ENCODE peak calls at places on chromosomes 6 and 20, in ten cellular contexts. One of them, this sample, is unnamed.

GRCh38 chr6:148596886-148597455 is 149.9 kb upstream of the UST start:
- DNase-seq in lower leg skin: no peak
- DNase-seq in Caco-2: no peak
- DNase-seq in brain microvascular endothelial cell: no peak
- DNase-seq in heart left ventricle: no peak
- DNase-seq in fibroblast of lung: peak
- DNase-seq in RWPE1: no peak
- DNase-seq in dorsolateral prefrontal cortex: no peak
- DNase-seq in mesothelial cell of epicardium: no peak
- DNase-seq in GM23338: no peak
- DNase-seq in this sample: no peak

GRCh38 chr6:113936093-113936934 is 34.6 kb downstream of the HDAC2 start:
- DNase-seq in lower leg skin: no peak
- DNase-seq in Caco-2: no peak
- DNase-seq in RWPE1: peak
- DNase-seq in heart left ventricle: no peak
- DNase-seq in GM23338: peak
- DNase-seq in mesothelial cell of epicardium: no peak
- DNase-seq in dorsolateral prefrontal cortex: no peak
- DNase-seq in fibroblast of lung: peak
- DNase-seq in brain microvascular endothelial cell: peak
- DNase-seq in this sample: no peak

GRCh38 chr6:56293756-56294155 is 46.4 kb upstream of the COL21A1 start:
- DNase-seq in lower leg skin: no peak
- DNase-seq in brain microvascular endothelial cell: no peak
- DNase-seq in GM23338: no peak
- DNase-seq in heart left ventricle: no peak
- DNase-seq in dorsolateral prefrontal cortex: no peak
- DNase-seq in mesothelial cell of epicardium: no peak
- DNase-seq in Caco-2: no peak
- DNase-seq in RWPE1: no peak
- DNase-seq in fibroblast of lung: no peak
- DNase-seq in this sample: no peak

GRCh38 chr20:58991720-58992119 is 10.7 kb downstream of the NELFCD start:
- DNase-seq in fibroblast of lung: no peak
- DNase-seq in GM23338: no peak
- DNase-seq in lower leg skin: peak
- DNase-seq in dorsolateral prefrontal cortex: no peak
- DNase-seq in Caco-2: peak
- DNase-seq in mesothelial cell of epicardium: no peak
- DNase-seq in heart left ventricle: no peak
- DNase-seq in RWPE1: no peak
- DNase-seq in brain microvascular endothelial cell: no peak
- DNase-seq in this sample: no peak

GRCh38 chr6:128932061-128932460 is 49.1 kb downstream of the LAMA2 start:
- DNase-seq in heart left ventricle: no peak
- DNase-seq in RWPE1: peak
- DNase-seq in brain microvascular endothelial cell: peak
- DNase-seq in fibroblast of lung: peak
- DNase-seq in lower leg skin: no peak
- DNase-seq in Caco-2: no peak
- DNase-seq in mesothelial cell of epicardium: no peak
- DNase-seq in dorsolateral prefrontal cortex: no peak
- DNase-seq in GM23338: no peak
- DNase-seq in this sample: no peak

GRCh38 chr6:108176281-108177089 is 10.7 kb downstream of the NR2E1 start:
- DNase-seq in RWPE1: no peak
- DNase-seq in GM23338: peak
- DNase-seq in fibroblast of lung: no peak
- DNase-seq in lower leg skin: no peak
- DNase-seq in mesothelial cell of epicardium: no peak
- DNase-seq in dorsolateral prefrontal cortex: no peak
- DNase-seq in brain microvascular endothelial cell: no peak
- DNase-seq in heart left ventricle: no peak
- DNase-seq in Caco-2: no peak
- DNase-seq in this sample: no peak

GRCh38 chr20:38073307-38074010 is 39.9 kb downstream of the RPRD1B start:
- DNase-seq in mesothelial cell of epicardium: no peak
- DNase-seq in fibroblast of lung: peak
- DNase-seq in brain microvascular endothelial cell: peak
- DNase-seq in lower leg skin: no peak
- DNase-seq in RWPE1: peak
- DNase-seq in heart left ventricle: peak
- DNase-seq in dorsolateral prefrontal cortex: no peak
- DNase-seq in GM23338: peak
- DNase-seq in Caco-2: no peak
- DNase-seq in this sample: no peak

GRCh38 chr6:124530926-124531325 is 431.3 kb upstream of the RNF217 start:
- DNase-seq in brain microvascular endothelial cell: no peak
- DNase-seq in RWPE1: no peak
- DNase-seq in lower leg skin: no peak
- DNase-seq in GM23338: no peak
- DNase-seq in Caco-2: no peak
- DNase-seq in heart left ventricle: no peak
- DNase-seq in fibroblast of lung: no peak
- DNase-seq in dorsolateral prefrontal cortex: no peak
- DNase-seq in mesothelial cell of epicardium: no peak
- DNase-seq in this sample: no peak

GRCh38 chr6:89297695-89298351 is 17.3 kb downstream of the GABRR2 start:
- DNase-seq in lower leg skin: peak
- DNase-seq in GM23338: no peak
- DNase-seq in RWPE1: peak
- DNase-seq in heart left ventricle: peak
- DNase-seq in mesothelial cell of epicardium: no peak
- DNase-seq in fibroblast of lung: peak
- DNase-seq in brain microvascular endothelial cell: peak
- DNase-seq in Caco-2: no peak
- DNase-seq in dorsolateral prefrontal cortex: no peak
- DNase-seq in this sample: peak

GRCh38 chr20:5864873-5865582 is 85.3 kb downstream of the TRMT6 start:
- DNase-seq in dorsolateral prefrontal cortex: no peak
- DNase-seq in mesothelial cell of epicardium: no peak
- DNase-seq in lower leg skin: no peak
- DNase-seq in brain microvascular endothelial cell: peak
- DNase-seq in GM23338: no peak
- DNase-seq in RWPE1: peak
- DNase-seq in Caco-2: no peak
- DNase-seq in fibroblast of lung: peak
- DNase-seq in heart left ventricle: no peak
- DNase-seq in this sample: no peak

DNA sequence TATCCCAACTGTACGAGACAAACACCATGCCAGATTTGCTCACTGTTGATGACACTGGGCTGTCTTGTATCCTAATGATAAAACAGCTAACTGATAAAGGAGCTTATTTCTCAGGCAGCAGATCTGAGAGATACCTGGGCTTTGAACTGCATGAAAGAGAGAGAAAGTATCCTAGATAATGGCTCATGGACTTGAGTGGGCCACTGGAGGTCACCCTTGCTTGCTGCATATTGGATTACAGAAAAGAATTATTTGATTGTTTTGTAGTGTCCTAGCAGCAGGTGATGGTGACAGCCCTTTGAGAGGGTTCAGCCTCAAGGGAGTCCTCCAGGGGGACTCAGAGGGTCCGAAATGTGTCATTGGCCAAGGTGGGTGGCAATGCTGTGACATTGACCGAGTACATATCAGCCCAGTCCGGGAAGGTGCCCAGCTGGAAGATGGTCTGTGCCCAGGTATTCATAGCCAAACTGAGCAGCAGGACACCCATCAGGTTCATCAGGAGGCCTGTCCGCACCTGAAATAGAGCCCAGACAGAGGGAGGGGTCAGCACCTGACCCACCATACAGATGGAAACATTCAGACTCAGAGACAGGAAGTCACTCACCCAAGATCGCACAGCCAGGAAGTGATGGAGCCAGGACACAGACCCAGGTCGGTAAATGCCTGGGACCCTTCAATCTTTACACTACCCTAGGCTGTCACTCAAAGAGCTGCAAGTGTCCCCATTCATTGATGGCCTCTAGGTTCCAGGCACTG is 9.4 kb upstream of the OCSTAMP start:
- DNase-seq in heart left ventricle: no peak
- DNase-seq in RWPE1: no peak
- DNase-seq in GM23338: no peak
- DNase-seq in Caco-2: no peak
- DNase-seq in mesothelial cell of epicardium: no peak
- DNase-seq in fibroblast of lung: no peak
- DNase-seq in brain microvascular endothelial cell: no peak
- DNase-seq in lower leg skin: peak
- DNase-seq in dorsolateral prefrontal cortex: no peak
- DNase-seq in this sample: no peak
- TF ChIP-seq CTCF in heart left ventricle: peak
- TF ChIP-seq CTCF in RWPE1: no peak
- TF ChIP-seq CTCF in GM23338: no peak
- TF ChIP-seq CTCF in Caco-2: peak
- TF ChIP-seq CTCF in mesothelial cell of epicardium: no peak
- TF ChIP-seq CTCF in fibroblast of lung: no peak
- TF ChIP-seq CTCF in brain microvascular endothelial cell: no peak
- TF ChIP-seq CTCF in lower leg skin: no peak
- TF ChIP-seq CTCF in dorsolateral prefrontal cortex: peak
- TF ChIP-seq CTCF in this sample: peak

GRCh38 chr6:26125015-26125690 is 37.9 kb downstream of the HFE start:
- DNase-seq in brain microvascular endothelial cell: peak
- DNase-seq in lower leg skin: peak
- DNase-seq in Caco-2: no peak
- DNase-seq in RWPE1: no peak
- DNase-seq in heart left ventricle: no peak
- DNase-seq in dorsolateral prefrontal cortex: no peak
- DNase-seq in GM23338: no peak
- DNase-seq in fibroblast of lung: peak
- DNase-seq in mesothelial cell of epicardium: no peak
- DNase-seq in this sample: no peak

GRCh38 chr6:26122402-26122792 is 35.2 kb downstream of the HFE start:
- DNase-seq in heart left ventricle: no peak
- DNase-seq in fibroblast of lung: no peak
- DNase-seq in mesothelial cell of epicardium: no peak
- DNase-seq in RWPE1: no peak
- DNase-seq in brain microvascular endothelial cell: peak
- DNase-seq in dorsolateral prefrontal cortex: no peak
- DNase-seq in GM23338: peak
- DNase-seq in Caco-2: no peak
- DNase-seq in lower leg skin: no peak
- DNase-seq in this sample: no peak

GRCh38 chr6:26122793-26123674 is 35.8 kb downstream of the HFE start:
- DNase-seq in GM23338: peak
- DNase-seq in lower leg skin: peak
- DNase-seq in Caco-2: peak
- DNase-seq in mesothelial cell of epicardium: peak
- DNase-seq in dorsolateral prefrontal cortex: peak
- DNase-seq in RWPE1: peak
- DNase-seq in fibroblast of lung: peak
- DNase-seq in heart left ventricle: peak
- DNase-seq in brain microvascular endothelial cell: peak
- DNase-seq in this sample: peak

GRCh38 chr6:26124550-26125014 is 37.4 kb downstream of the HFE start:
- DNase-seq in heart left ventricle: no peak
- DNase-seq in RWPE1: no peak
- DNase-seq in brain microvascular endothelial cell: no peak
- DNase-seq in GM23338: peak
- DNase-seq in fibroblast of lung: peak
- DNase-seq in Caco-2: no peak
- DNase-seq in lower leg skin: no peak
- DNase-seq in mesothelial cell of epicardium: no peak
- DNase-seq in dorsolateral prefrontal cortex: no peak
- DNase-seq in this sample: no peak

GRCh38 chr6:26123675-26124549 is 36.7 kb downstream of the HFE start:
- DNase-seq in dorsolateral prefrontal cortex: peak
- DNase-seq in fibroblast of lung: peak
- DNase-seq in GM23338: peak
- DNase-seq in Caco-2: peak
- DNase-seq in mesothelial cell of epicardium: peak
- DNase-seq in RWPE1: peak
- DNase-seq in brain microvascular endothelial cell: peak
- DNase-seq in lower leg skin: peak
- DNase-seq in heart left ventricle: peak
- DNase-seq in this sample: peak
- TF ChIP-seq CTCF in dorsolateral prefrontal cortex: no peak
- TF ChIP-seq CTCF in fibroblast of lung: no peak
- TF ChIP-seq CTCF in GM23338: no peak
- TF ChIP-seq CTCF in Caco-2: no peak
- TF ChIP-seq CTCF in mesothelial cell of epicardium: no peak
- TF ChIP-seq CTCF in RWPE1: no peak
- TF ChIP-seq CTCF in brain microvascular endothelial cell: no peak
- TF ChIP-seq CTCF in lower leg skin: no peak
- TF ChIP-seq CTCF in heart left ventricle: no peak
- TF ChIP-seq CTCF in this sample: no peak

GRCh38 chr6:7672066-7673062 is 53.5 kb upstream of the BMP6 start:
- DNase-seq in RWPE1: no peak
- DNase-seq in brain microvascular endothelial cell: no peak
- DNase-seq in lower leg skin: no peak
- DNase-seq in heart left ventricle: no peak
- DNase-seq in GM23338: no peak
- DNase-seq in dorsolateral prefrontal cortex: no peak
- DNase-seq in Caco-2: no peak
- DNase-seq in fibroblast of lung: peak
- DNase-seq in mesothelial cell of epicardium: no peak
- DNase-seq in this sample: no peak

GRCh38 chr6:7671581-7671980 is 54.3 kb upstream of the BMP6 start:
- DNase-seq in dorsolateral prefrontal cortex: no peak
- DNase-seq in RWPE1: no peak
- DNase-seq in fibroblast of lung: peak
- DNase-seq in heart left ventricle: no peak
- DNase-seq in GM23338: no peak
- DNase-seq in mesothelial cell of epicardium: no peak
- DNase-seq in lower leg skin: no peak
- DNase-seq in brain microvascular endothelial cell: peak
- DNase-seq in Caco-2: no peak
- DNase-seq in this sample: no peak

GRCh38 chr6:7671076-7671475 is 54.8 kb upstream of the BMP6 start:
- DNase-seq in mesothelial cell of epicardium: no peak
- DNase-seq in brain microvascular endothelial cell: peak
- DNase-seq in fibroblast of lung: peak
- DNase-seq in lower leg skin: no peak
- DNase-seq in dorsolateral prefrontal cortex: no peak
- DNase-seq in heart left ventricle: no peak
- DNase-seq in Caco-2: no peak
- DNase-seq in RWPE1: peak
- DNase-seq in GM23338: no peak
- DNase-seq in this sample: no peak

GRCh38 chr6:7673063-7673536 is 52.8 kb upstream of the BMP6 start:
- DNase-seq in dorsolateral prefrontal cortex: no peak
- DNase-seq in heart left ventricle: peak
- DNase-seq in Caco-2: peak
- DNase-seq in lower leg skin: peak
- DNase-seq in brain microvascular endothelial cell: peak
- DNase-seq in mesothelial cell of epicardium: no peak
- DNase-seq in GM23338: peak
- DNase-seq in fibroblast of lung: peak
- DNase-seq in RWPE1: peak
- DNase-seq in this sample: no peak

GRCh38 chr6:7669742-7670141 is 56.2 kb upstream of the BMP6 start:
- DNase-seq in RWPE1: no peak
- DNase-seq in Caco-2: no peak
- DNase-seq in mesothelial cell of epicardium: no peak
- DNase-seq in dorsolateral prefrontal cortex: no peak
- DNase-seq in GM23338: peak
- DNase-seq in lower leg skin: no peak
- DNase-seq in heart left ventricle: no peak
- DNase-seq in brain microvascular endothelial cell: no peak
- DNase-seq in fibroblast of lung: no peak
- DNase-seq in this sample: no peak
- TF ChIP-seq CTCF in RWPE1: no peak
- TF ChIP-seq CTCF in Caco-2: no peak
- TF ChIP-seq CTCF in mesothelial cell of epicardium: no peak
- TF ChIP-seq CTCF in dorsolateral prefrontal cortex: no peak
- TF ChIP-seq CTCF in GM23338: peak
- TF ChIP-seq CTCF in lower leg skin: no peak
- TF ChIP-seq CTCF in heart left ventricle: no peak
- TF ChIP-seq CTCF in brain microvascular endothelial cell: peak
- TF ChIP-seq CTCF in fibroblast of lung: no peak
- TF ChIP-seq CTCF in this sample: no peak

GRCh38 chr6:16781348-16782169 is 20.3 kb upstream of the ATXN1 start:
- DNase-seq in brain microvascular endothelial cell: no peak
- DNase-seq in mesothelial cell of epicardium: no peak
- DNase-seq in Caco-2: no peak
- DNase-seq in heart left ventricle: peak
- DNase-seq in GM23338: no peak
- DNase-seq in lower leg skin: no peak
- DNase-seq in RWPE1: peak
- DNase-seq in dorsolateral prefrontal cortex: no peak
- DNase-seq in fibroblast of lung: no peak
- DNase-seq in this sample: no peak
- TF ChIP-seq CTCF in brain microvascular endothelial cell: no peak
- TF ChIP-seq CTCF in mesothelial cell of epicardium: no peak
- TF ChIP-seq CTCF in Caco-2: no peak
- TF ChIP-seq CTCF in heart left ventricle: no peak
- TF ChIP-seq CTCF in GM23338: no peak
- TF ChIP-seq CTCF in lower leg skin: no peak
- TF ChIP-seq CTCF in RWPE1: no peak
- TF ChIP-seq CTCF in dorsolateral prefrontal cortex: no peak
- TF ChIP-seq CTCF in fibroblast of lung: no peak
- TF ChIP-seq CTCF in this sample: no peak